ENCODE peak calls at places on chromosomes 1 and 21, in six cellular contexts. T is fibroblast of lung, W is ovary, I is AG09309, C is astrocyte of the spinal cord, V is epithelial cell of esophagus. P is an unnamed sample.

GRCh38 chr1:156241311-156241811 is 623 bp upstream of the BGLAP start:
- DNase-seq in I (no peak), V (peak; percentile 62), T (peak; percentile 57), C (peak; percentile 62), W (no peak), P (no peak)

GRCh38 chr1:68321084-68321685 is 88.9 kb upstream of the WLS start:
- DNase-seq in W (peak; percentile 73), C (peak; percentile 76), I (no peak), V (peak; percentile 55), T (peak; percentile 72), P (no peak)

GRCh38 chr1:174976436-174977107 is 23.2 kb upstream of the CACYBP start:
- DNase-seq in V (peak; percentile 81), C (peak; percentile 40), W (no peak), T (peak; percentile 51), I (no peak), P (no peak)

GRCh38 chr1:10776206-10776905 is 20.1 kb downstream of the CASZ1 start:
- DNase-seq in V (peak; percentile 73), T (no peak), C (no peak), I (no peak), W (no peak), P (no peak)

GRCh38 chr1:220750126-220750525 is 2.0 kb downstream of the MTARC2 start:
- DNase-seq in W (no peak), T (peak; percentile 48), I (no peak), V (no peak), C (no peak), P (no peak)

GRCh38 chr1:145884675-145885074 is 991 bp downstream of the ANKRD35 start:
- DNase-seq in V (peak; percentile 13), I (no peak), W (no peak), T (peak; percentile 23), C (peak; percentile 59), P (no peak)

GRCh38 chr1:175016073-175016722 is 7.0 kb downstream of the MRPS14 start:
- DNase-seq in I (peak; percentile 37), C (peak; percentile 63), V (peak; percentile 11), W (no peak), T (peak; percentile 76), P (no peak)

GRCh38 chr1:93616221-93616995 is 65.2 kb downstream of the BCAR3 start:
- DNase-seq in I (no peak), V (peak; percentile 36), W (no peak), T (no peak), C (no peak), P (no peak)

GRCh38 chr21:35106246-35106835 is 57.2 kb upstream of the RUNX1 start:
- DNase-seq in C (no peak), W (no peak), T (no peak), V (no peak), I (no peak), P (no peak)

GRCh38 chr1:207811920-207812720 is 60.3 kb downstream of the CD46 start:
- DNase-seq in W (peak; percentile 52), C (no peak), V (no peak), I (no peak), T (peak; percentile 31), P (no peak)

GRCh38 chr1:51535006-51535592 is 16.0 kb upstream of the EPS15 start:
- DNase-seq in T (peak; percentile 80), I (peak; percentile 42), C (peak; percentile 72), V (peak; percentile 54), W (peak; percentile 60), P (no peak)

GRCh38 chr1:116767782-116768382 is 13.7 kb downstream of the CD2 start:
- DNase-seq in I (no peak), V (no peak), T (no peak), C (no peak), W (no peak), P (no peak)

GRCh38 chr1:9852004-9852403 is 28.2 kb upstream of the CLSTN1 start:
- DNase-seq in W (no peak), I (no peak), C (no peak), T (no peak), V (no peak), P (no peak)

GRCh38 chr1:234919061-234919755 is 209.4 kb downstream of the TOMM20 start:
- DNase-seq in C (no peak), T (no peak), V (no peak), W (peak; percentile 52), I (no peak), P (no peak)

GRCh38 chr1:65494671-65495070 is 74.2 kb downstream of the LEPR start:
- DNase-seq in T (no peak), C (no peak), W (no peak), I (no peak), V (no peak), P (no peak)

GRCh38 chr1:32204943-32205361 is 519 bp upstream of the IQCC start:
- DNase-seq in T (no peak), I (no peak), C (no peak), W (no peak), V (no peak), P (no peak)

GRCh38 chr1:212956231-212956630 is 5.9 kb downstream of the VASH2 start:
- DNase-seq in V (no peak), I (no peak), W (no peak), C (no peak), T (no peak), P (no peak)

GRCh38 chr1:114008352-114009041 is 29.2 kb downstream of the OLFML3 start:
- DNase-seq in T (peak; percentile 8), I (no peak), V (peak; percentile 20), W (no peak), C (no peak), P (no peak)

GRCh38 chr21:29557200-29557599 is 258.5 kb downstream of the BACH1 start:
- DNase-seq in T (no peak), V (no peak), I (no peak), W (no peak), C (no peak), P (no peak)

GRCh38 chr1:29270881-29271390 is 34.6 kb downstream of the PTPRU start:
- DNase-seq in C (no peak), T (peak; percentile 65), V (no peak), I (no peak), W (no peak), P (no peak)

GRCh38 chr1:15178571-15179484 is 25.3 kb downstream of the TMEM51 start:
- DNase-seq in W (no peak), I (peak; percentile 72), T (peak; percentile 96), V (peak; percentile 92), C (peak; percentile 95), P (no peak)

GRCh38 chr1:107057197-107058133 is 991 bp downstream of the PRMT6 start:
- DNase-seq in V (peak; percentile 57), C (peak; percentile 51), W (peak; percentile 77), T (peak; percentile 49), I (no peak), P (no peak)

GRCh38 chr1:35594005-35594760 is 21.1 kb downstream of the TFAP2E start:
- DNase-seq in C (no peak), I (no peak), T (no peak), W (no peak), V (no peak), P (no peak)

GRCh38 chr1:67213164-67213563 is 46.9 kb downstream of the IL23R start:
- DNase-seq in V (peak; percentile 43), C (no peak), I (no peak), W (no peak), T (peak; percentile 18), P (no peak)

GRCh38 chr1:147516157-147516917 is 25.0 kb upstream of the BCL9 start:
- DNase-seq in I (no peak), W (no peak), C (no peak), T (no peak), V (peak; percentile 17), P (no peak)

GRCh38 chr1:147509786-147510360 is 31.4 kb upstream of the BCL9 start:
- DNase-seq in V (no peak), W (peak; percentile 29), C (no peak), T (no peak), I (no peak), P (no peak)

GRCh38 chr1:147514233-147514632 is 27.1 kb upstream of the BCL9 start:
- DNase-seq in T (no peak), I (no peak), C (no peak), W (no peak), V (no peak), P (no peak)

GRCh38 chr1:147515046-147515869 is 26.0 kb upstream of the BCL9 start:
- DNase-seq in I (no peak), V (peak; percentile 71), C (peak; percentile 58), T (peak; percentile 45), W (no peak), P (no peak)
- TF ChIP-seq CTCF in I (no peak), V (peak; percentile 39), C (no peak), T (no peak), W (no peak), P (no peak)

GRCh38 chr1:247111636-247112478 is 7.7 kb upstream of the ZNF669 start:
- DNase-seq in T (peak; percentile 66), W (peak; percentile 73), V (no peak), C (peak; percentile 13), I (no peak), P (no peak)
- TF ChIP-seq CTCF in T (no peak), W (no peak), V (no peak), C (no peak), I (no peak), P (no peak)

GRCh38 chr1:24855474-24855873 is 74.6 kb downstream of the RUNX3 start:
- DNase-seq in W (no peak), T (no peak), V (no peak), I (no peak), C (no peak), P (no peak)

GRCh38 chr1:24850353-24850905 is 79.6 kb downstream of the RUNX3 start:
- DNase-seq in T (peak; percentile 22), W (no peak), I (no peak), C (peak; percentile 26), V (no peak), P (no peak)

GRCh38 chr1:24853656-24854055 is 76.4 kb downstream of the RUNX3 start:
- DNase-seq in V (no peak), I (no peak), T (no peak), W (no peak), C (no peak), P (no peak)

GRCh38 chr1:24847995-24848857 is 81.8 kb downstream of the RUNX3 start:
- DNase-seq in W (peak; percentile 83), V (peak; percentile 85), I (peak; percentile 49), C (peak; percentile 83), T (peak; percentile 92), P (peak; percentile 79)

DNA sequence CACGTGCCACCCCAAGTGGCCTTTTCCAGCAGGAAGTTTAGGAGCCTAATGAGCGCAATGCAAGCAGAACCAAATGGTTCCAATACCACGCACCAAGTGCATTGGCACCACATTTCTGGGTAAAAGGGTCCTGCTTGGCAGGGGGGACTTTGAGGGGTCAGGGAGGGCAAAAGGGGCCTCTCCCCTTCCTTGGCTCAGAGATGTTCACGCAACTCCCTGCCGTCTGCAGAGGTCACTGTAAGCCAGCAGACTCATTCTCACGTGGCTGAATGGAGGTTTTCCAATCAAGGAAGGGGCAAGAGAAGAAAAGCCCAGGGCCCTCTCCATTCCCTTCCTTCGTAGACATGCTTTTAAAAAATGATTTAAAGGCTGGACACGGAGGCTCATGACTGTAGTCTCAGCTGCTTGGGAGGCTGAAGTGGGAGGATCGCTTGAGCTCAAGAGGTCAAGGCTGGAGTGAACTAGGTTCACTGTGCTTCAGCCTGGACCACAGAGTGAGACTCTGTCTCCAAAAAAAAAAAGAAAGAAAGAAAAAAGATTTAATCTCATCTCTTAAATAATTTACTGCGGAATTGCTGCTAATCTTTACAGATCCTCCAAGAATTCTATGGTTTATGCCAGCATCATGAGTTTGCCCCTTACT is 80.3 kb downstream of the RUNX3 start:
- DNase-seq in C (no peak), V (no peak), I (no peak), T (peak; percentile 49), W (no peak), P (no peak)
- TF ChIP-seq CTCF in C (peak; percentile 29), V (peak; percentile 46), I (no peak), T (peak; percentile 21), W (no peak), P (no peak)

GRCh38 chr1:199861020-199861795 is 166.3 kb upstream of the NR5A2 start:
- DNase-seq in I (no peak), V (no peak), T (no peak), W (no peak), C (no peak), P (no peak)
- TF ChIP-seq CTCF in I (no peak), V (no peak), T (no peak), W (no peak), C (no peak), P (no peak)